ENCODE peak calls at places on chromosomes 4 and X, in six cellular contexts. Z is SIG-M5, V is Caco-2, W is GM04504, R is left lobe of liver, H is GM10248. X is an unnamed sample.

GRCh38 chr4:998096-998691 is 5.0 kb upstream of the SLC26A1 start:
- DNase-seq in V (no peak), W (no peak), H (no peak), R (no peak), Z (no peak), X (no peak)

GRCh38 chr4:143294310-143294709 is 42.4 kb upstream of the GAB1 start:
- DNase-seq in W (peak), H (no peak), R (peak), V (no peak), Z (no peak), X (no peak)

GRCh38 chrX:19735244-19735643 is 152.2 kb downstream of the SH3KBP1 start:
- DNase-seq in W (no peak), H (no peak), V (no peak), R (no peak), Z (no peak), X (no peak)

GRCh38 chr4:2412885-2413716 is 5.3 kb downstream of the ZFYVE28 start:
- DNase-seq in R (no peak), H (peak), W (peak), Z (peak), V (peak), X (peak)

GRCh38 chr4:2848449-2848848 is 4.8 kb downstream of the ADD1 start:
- DNase-seq in R (no peak), W (no peak), V (no peak), H (no peak), Z (no peak), X (no peak)

GRCh38 chr4:120977435-120977997 is 55.0 kb upstream of the PRDM5 start:
- DNase-seq in Z (no peak), R (no peak), H (peak), V (peak), W (peak), X (peak)

GRCh38 chr4:3221996-3222395 is 27.0 kb upstream of the MSANTD1 start:
- DNase-seq in R (no peak), V (no peak), H (no peak), Z (no peak), W (no peak), X (no peak)

GRCh38 chr4:123846627-123847026 is 450.0 kb downstream of the SPRY1 start:
- DNase-seq in H (no peak), W (no peak), Z (no peak), V (no peak), R (no peak), X (no peak)

GRCh38 chrX:70436380-70436779 is 8.3 kb upstream of the DLG3 start:
- DNase-seq in R (no peak), W (no peak), H (no peak), V (no peak), Z (no peak), X (no peak)

GRCh38 chr4:107876096-107876495 is 51.4 kb downstream of the SGMS2 start:
- DNase-seq in V (no peak), R (no peak), Z (no peak), H (no peak), W (no peak), X (no peak)

GRCh38 chr4:21211836-21212235 is 511.6 kb downstream of the PACRGL start:
- DNase-seq in W (no peak), H (no peak), R (no peak), Z (no peak), V (no peak), X (no peak)

GRCh38 chr4:56731857-56732256 is 50.8 kb upstream of the HOPX start:
- DNase-seq in H (no peak), V (peak), R (no peak), Z (no peak), W (no peak), X (no peak)

GRCh38 chr4:85787133-85787532 is 312.2 kb downstream of the ARHGAP24 start:
- DNase-seq in V (no peak), R (no peak), Z (no peak), H (no peak), W (peak), X (no peak)

GRCh38 chrX:8358302-8358701 is 106.3 kb upstream of the VCX3B start:
- DNase-seq in R (no peak), W (no peak), V (no peak), Z (no peak), H (no peak), X (no peak)

GRCh38 chr4:114857831-114858230 is 255.6 kb downstream of the NDST4 start:
- DNase-seq in R (no peak), V (peak), H (no peak), W (no peak), Z (no peak), X (no peak)

X was measured in AG04449.